ENCODE peak calls at places on chromosomes 11 and 22, in seven cellular contexts. B, Y, I, J, W, Z and R are unnamed samples.

GRCh38 chr11:74770456-74770855 is 21.8 kb downstream of the RNF169 start:
- DNase-seq in Y (no peak), Z (no peak), J (no peak), W (no peak), B (no peak), I (no peak), R (no peak)

GRCh38 chr11:37450613-37451012 is 852.6 kb upstream of the RAG2 start:
- DNase-seq in Z (no peak), I (no peak), Y (no peak), B (no peak), W (no peak), J (no peak), R (no peak)

GRCh38 chr11:63242089-63242762 is 1.2 kb downstream of the SLC22A25 start:
- DNase-seq in I (no peak), B (no peak), W (no peak), Y (no peak), Z (no peak), J (no peak), R (no peak)

GRCh38 chr11:61627831-61628753 is 47.2 kb upstream of the SYT7 start:
- DNase-seq in Z (peak; percentile 48), Y (peak; percentile 89), B (peak; percentile 75), J (peak; percentile 80), I (peak; percentile 67), W (no peak), R (peak; percentile 76)

GRCh38 chr22:42863349-42863911 is 6.4 kb upstream of the ARFGAP3 start:
- DNase-seq in J (no peak), B (no peak), W (peak; percentile 94), Z (no peak), Y (no peak), I (no peak), R (no peak)

GRCh38 chr22:45529966-45530575 is 27.4 kb downstream of the FBLN1 start:
- DNase-seq in W (no peak), B (no peak), Z (no peak), J (no peak), Y (peak; percentile 40), I (no peak), R (no peak)

GRCh38 chr11:99316761-99317475 is 296.2 kb downstream of the CNTN5 start:
- DNase-seq in J (no peak), W (no peak), B (peak; percentile 61), Y (no peak), Z (no peak), I (no peak), R (no peak)

GRCh38 chr11:75264971-75265370 is 24.4 kb downstream of the TPBGL start:
- DNase-seq in W (no peak), I (no peak), Y (no peak), Z (no peak), B (peak; percentile 33), J (no peak), R (peak; percentile 45)

GRCh38 chr11:132520199-132520598 is 1012.1 kb downstream of the OPCML start:
- DNase-seq in Y (no peak), J (no peak), Z (no peak), I (no peak), B (no peak), W (no peak), R (no peak)

GRCh38 chr11:31397239-31397834 is 27.7 kb downstream of the DNAJC24 start:
- DNase-seq in W (peak; percentile 3), Y (peak; percentile 38), B (no peak), Z (no peak), I (no peak), J (peak; percentile 18), R (no peak)

GRCh38 chr22:31055322-31056159 is 25.6 kb upstream of the SMTN start:
- DNase-seq in I (peak; percentile 86), Y (peak; percentile 98), B (peak; percentile 88), W (peak; percentile 69), J (peak; percentile 86), Z (peak; percentile 55), R (peak; percentile 95)

GRCh38 chr22:50027639-50028537 is 15.3 kb upstream of the IL17REL start:
- DNase-seq in Y (peak; percentile 4), Z (no peak), I (no peak), B (peak; percentile 45), J (no peak), W (no peak), R (peak; percentile 50)

GRCh38 chr22:42202669-42203068 is 67.8 kb downstream of the TCF20 start:
- DNase-seq in I (no peak), Z (no peak), W (no peak), B (no peak), J (peak; percentile 16), Y (no peak), R (no peak)

GRCh38 chr22:24460418-24461089 is 33.2 kb downstream of the ADORA2A start:
- DNase-seq in J (peak; percentile 56), B (no peak), Y (peak; percentile 43), W (no peak), Z (no peak), I (no peak), R (no peak)

DNA sequence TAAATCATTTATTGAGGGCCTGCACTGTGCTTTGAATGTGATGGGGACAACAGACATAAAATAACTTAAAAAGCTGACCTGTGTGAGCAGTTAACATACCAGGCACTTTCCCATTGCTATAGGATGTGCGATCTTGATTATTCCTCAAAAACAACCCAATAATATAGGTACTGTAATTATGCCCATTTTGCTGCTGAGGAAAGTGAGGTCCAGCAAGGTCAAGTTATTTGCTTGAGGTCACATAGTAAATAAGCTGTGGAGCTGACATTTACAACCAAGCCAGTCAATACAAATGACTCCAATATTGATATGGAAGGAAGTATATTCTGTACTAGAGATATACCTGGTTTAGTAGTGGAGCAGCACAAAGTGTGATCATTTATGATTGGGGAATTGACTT is 96.2 kb downstream of the TEAD1 start:
- DNase-seq in B (no peak), Z (no peak), J (no peak), W (no peak), Y (no peak), I (no peak), R (no peak)
- H3K27ac ChIP-seq in B (no peak overlapping the region), Z (peak overlapping the region; percentile 87), J (no peak overlapping the region), W (peak overlapping the region; percentile 85), Y (no peak overlapping the region), I (peak overlapping the region; percentile 83), R (no peak overlapping the region)

GRCh38 chr11:112277937-112278336 is 17.3 kb upstream of the PLET1 start:
- DNase-seq in Z (no peak), B (no peak), W (no peak), J (no peak), I (no peak), Y (no peak), R (no peak)
- H3K27ac ChIP-seq in Z (no peak overlapping the region), B (no peak overlapping the region), W (no peak overlapping the region), J (no peak overlapping the region), I (no peak overlapping the region), Y (no peak overlapping the region), R (no peak overlapping the region)

GRCh38 chr11:125348704-125349635 is 147.1 kb downstream of the FEZ1 start:
- DNase-seq in W (peak; percentile 11), J (peak; percentile 71), B (no peak), Z (no peak), Y (peak; percentile 67), I (peak; percentile 54), R (peak; percentile 88)
- H3K27ac ChIP-seq in W (no peak overlapping the region), J (no peak overlapping the region), B (no peak overlapping the region), Z (no peak overlapping the region), Y (no peak overlapping the region), I (no peak overlapping the region), R (no peak overlapping the region)

DNA sequence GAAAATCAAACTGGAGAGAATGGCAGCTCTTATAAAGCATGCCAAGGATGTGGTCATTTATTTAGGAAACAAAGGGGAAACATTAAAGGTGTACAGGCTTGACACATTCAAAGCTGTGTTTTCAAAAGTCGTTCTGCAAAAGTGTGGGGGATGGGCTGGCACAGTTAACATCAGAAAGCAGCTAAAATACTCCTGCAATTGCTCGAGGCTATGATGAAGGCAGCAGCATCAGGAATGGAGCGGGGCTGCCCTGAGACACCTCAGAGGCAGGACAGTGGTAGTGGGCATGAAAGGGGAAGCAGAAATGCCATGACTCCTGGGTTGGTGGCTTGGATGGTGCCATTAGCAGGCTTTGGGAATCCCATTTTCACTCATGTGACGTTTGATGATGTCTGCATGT is 701 bp downstream of the NCAPD3 start:
- DNase-seq in I (no peak), Y (no peak), J (no peak), B (no peak), Z (no peak), W (peak; percentile 3), R (no peak)
- H3K27ac ChIP-seq in I (no peak overlapping the region), Y (no peak overlapping the region), J (no peak overlapping the region), B (no peak overlapping the region), Z (no peak overlapping the region), W (peak overlapping the region; percentile 69), R (no peak overlapping the region)

DNA sequence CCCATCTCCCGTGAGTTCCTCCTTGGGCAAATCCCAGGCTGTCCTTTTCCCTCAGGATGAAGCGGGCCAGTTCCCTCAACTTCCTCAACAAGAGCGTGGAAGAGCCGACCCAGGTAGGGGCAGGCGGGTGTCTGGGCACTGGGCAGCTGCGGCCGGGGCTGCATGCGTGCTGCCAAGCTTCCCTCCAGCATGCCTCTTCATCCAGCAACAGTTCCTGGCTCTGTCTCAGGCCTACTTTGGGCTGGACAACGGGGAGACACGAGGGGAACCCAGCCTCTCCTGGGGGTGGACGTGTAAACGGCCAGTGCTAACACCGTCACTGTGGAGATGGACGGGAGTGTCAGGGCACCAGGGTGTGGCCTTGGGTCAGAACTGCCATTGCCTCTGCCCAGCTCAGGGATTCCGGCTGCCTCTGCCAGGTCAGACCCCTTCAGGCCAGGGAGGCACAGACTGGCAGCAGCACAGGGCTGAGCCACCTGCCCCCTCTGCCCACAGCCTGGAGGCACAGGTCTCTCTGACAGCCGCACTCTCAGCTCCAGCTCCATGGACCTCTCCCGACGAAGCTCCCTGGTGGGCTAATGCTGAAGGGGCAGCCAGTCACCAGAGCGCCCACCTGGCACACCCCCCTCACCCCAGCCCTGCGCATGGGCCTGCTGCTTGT is 1.9 kb upstream of the RAB1B start:
- DNase-seq in J (no peak), W (no peak), Y (no peak), Z (no peak), I (no peak), B (no peak), R (no peak)
- H3K27ac ChIP-seq in J (no peak overlapping the region), W (no peak overlapping the region), Y (peak overlapping the region; percentile 89), Z (peak overlapping the region; percentile 92), I (peak overlapping the region; percentile 97), B (peak overlapping the region; percentile 99), R (no peak overlapping the region)

GRCh38 chr11:32829680-32830412 is at the start of gene PRRG4:
- DNase-seq in B (peak; percentile 78), I (peak; percentile 44), Z (peak; percentile 3), Y (peak; percentile 89), W (peak; percentile 7), J (peak; percentile 72), R (peak; percentile 74)

GRCh38 chr11:32830796-32831195 is 1.1 kb downstream of the PRRG4 start:
- DNase-seq in B (no peak), W (no peak), Z (no peak), Y (no peak), I (no peak), J (no peak), R (no peak)

GRCh38 chr11:32831241-32831640 is 1.5 kb downstream of the PRRG4 start:
- DNase-seq in Y (no peak), B (no peak), J (no peak), I (no peak), W (no peak), Z (no peak), R (no peak)

GRCh38 chr11:32829157-32829679 is 509 bp upstream of the PRRG4 start:
- DNase-seq in J (no peak), I (no peak), W (peak; percentile 11), B (no peak), Z (no peak), Y (peak; percentile 40), R (no peak)

DNA sequence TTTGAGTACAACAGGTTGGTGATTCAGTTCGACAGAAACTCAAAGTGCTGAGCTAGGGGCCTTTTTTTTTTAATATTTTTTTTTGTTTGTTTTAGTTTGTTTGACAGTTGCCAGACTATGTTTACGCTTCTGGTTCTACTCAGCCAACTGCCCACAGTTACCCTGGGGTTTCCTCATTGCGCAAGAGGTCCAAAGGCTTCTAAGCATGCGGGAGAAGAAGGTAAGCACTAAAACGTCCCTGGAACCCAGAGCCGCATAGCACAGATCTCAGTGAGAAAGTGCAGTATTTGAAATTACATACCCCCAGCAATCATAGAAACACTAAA is 649 bp downstream of the PRRG4 start:
- DNase-seq in Z (no peak), W (no peak), I (no peak), J (no peak), Y (peak; percentile 77), B (no peak), R (no peak)
- H3K27ac ChIP-seq in Z (no peak overlapping the region), W (no peak overlapping the region), I (no peak overlapping the region), J (no peak overlapping the region), Y (peak overlapping the region; percentile 89), B (no peak overlapping the region), R (no peak overlapping the region)